ENCODE peak calls at places on chromosomes 12 and 14, in four cellular contexts. U is foreskin fibroblast, L is pancreas, O is lower lobe of right lung. K is an unnamed sample.

GRCh38 chr14:91737619-91738018 is 5.7 kb upstream of the CATSPERB start:
- DNase-seq in U (no peak), L (no peak), O (no peak), K (no peak)

GRCh38 chr12:4001869-4002268 is 128.7 kb upstream of the PARP11 start:
- DNase-seq in U (no peak), L (no peak), O (no peak), K (no peak)

GRCh38 chr12:44159870-44160269 is 324.0 kb downstream of the TMEM117 start:
- DNase-seq in U (no peak), L (no peak), O (no peak), K (no peak)

GRCh38 chr12:60148109-60148508 is 552.3 kb downstream of the SLC16A7 start:
- DNase-seq in U (peak), L (no peak), O (no peak), K (no peak)

GRCh38 chr12:105617141-105617540 is 286.6 kb downstream of the C12orf75 start:
- DNase-seq in U (no peak), L (no peak), O (no peak), K (no peak)

GRCh38 chr14:31457665-31458659 is 656 bp upstream of the DTD2 start:
- DNase-seq in U (no peak), L (no peak), O (no peak), K (no peak)

GRCh38 chr14:32230695-32231280 is 27.7 kb upstream of the RNU6-8 start:
- DNase-seq in U (peak), L (no peak), O (no peak), K (no peak)

GRCh38 chr14:34872822-34873590 is 2.2 kb downstream of the BAZ1A start:
- DNase-seq in U (no peak), L (no peak), O (no peak), K (peak)

GRCh38 chr12:3770891-3771290 is 18.0 kb upstream of the CRACR2A start:
- DNase-seq in U (peak), L (no peak), O (no peak), K (no peak)

GRCh38 chr12:91940826-91941225 is 204.8 kb downstream of the BTG1 start:
- DNase-seq in U (no peak), L (no peak), O (no peak), K (no peak)

GRCh38 chr12:77521458-77522115 is 309.1 kb upstream of the NAV3 start:
- DNase-seq in U (peak), L (no peak), O (no peak), K (no peak)

GRCh38 chr12:68223067-68223747 is 2.4 kb downstream of the IL26 start:
- DNase-seq in U (peak), L (peak), O (peak), K (peak)

GRCh38 chr14:96752594-96752993 is 44.6 kb upstream of the VRK1 start:
- DNase-seq in U (peak), L (no peak), O (no peak), K (no peak)

GRCh38 chr12:16344269-16344668 is 3.2 kb upstream of the MGST1 start:
- DNase-seq in U (no peak), L (no peak), O (no peak), K (no peak)

GRCh38 chr12:95629392-95629791 is 78.1 kb upstream of the USP44 start:
- DNase-seq in U (no peak), L (no peak), O (no peak), K (no peak)

GRCh38 chr12:132606466-132606865 is 3.9 kb downstream of the LRCOL1 start:
- DNase-seq in U (no peak), L (peak), O (no peak), K (no peak)

GRCh38 chr14:61567838-61568571 is 127.3 kb upstream of the HIF1A start:
- DNase-seq in U (no peak), L (no peak), O (no peak), K (no peak)

GRCh38 chr14:77105554-77105953 is 7.5 kb downstream of the CIPC start:
- DNase-seq in U (no peak), L (no peak), O (no peak), K (no peak)

GRCh38 chr12:95440401-95440800 is 33.6 kb upstream of the METAP2 start:
- DNase-seq in U (no peak), L (no peak), O (no peak), K (no peak)

GRCh38 chr12:112380663-112381420 is 1.4 kb downstream of the HECTD4 start:
- DNase-seq in U (no peak), L (peak), O (no peak), K (no peak)

GRCh38 chr12:14164266-14164665 is 182.9 kb upstream of the GRIN2B start:
- DNase-seq in U (no peak), L (no peak), O (no peak), K (no peak)

GRCh38 chr12:78797201-78797931 is 67.2 kb upstream of the SYT1 start:
- DNase-seq in U (peak), L (no peak), O (no peak), K (no peak)

GRCh38 chr14:64605926-64606685 is 56.3 kb downstream of the PPP1R36 start:
- DNase-seq in U (no peak), L (no peak), O (no peak), K (no peak)

GRCh38 chr12:57737467-57738141 is 938 bp downstream of the AGAP2 start:
- DNase-seq in U (no peak), L (peak), O (no peak), K (no peak)

GRCh38 chr12:57109207-57110160 is 1.7 kb downstream of the STAT6 start:
- DNase-seq in U (no peak), L (no peak), O (no peak), K (no peak)

GRCh38 chr12:98595152-98595988 is 1.9 kb downstream of the SLC25A3 start:
- DNase-seq in U (peak), L (no peak), O (no peak), K (no peak)

GRCh38 chr12:106018286-106018685 is 120.5 kb downstream of the NUAK1 start:
- DNase-seq in U (no peak), L (no peak), O (no peak), K (no peak)

GRCh38 chr14:44029933-44030332 is 477.1 kb downstream of the FSCB start:
- DNase-seq in U (no peak), L (no peak), O (no peak), K (no peak)

GRCh38 chr14:75711796-75712211 is 50.8 kb downstream of the TTLL5 start:
- DNase-seq in U (peak), L (peak), O (peak), K (peak)

GRCh38 chr14:81519200-81519998 is 14.3 kb downstream of the SEL1L start:
- DNase-seq in U (no peak), L (no peak), O (no peak), K (no peak)

GRCh38 chr12:69512820-69513219 is 42.6 kb downstream of the FRS2 start:
- DNase-seq in U (peak), L (no peak), O (no peak), K (no peak)

GRCh38 chr14:90398841-90399540 is 2.2 kb downstream of the CALM1 start:
- DNase-seq in U (no peak), L (no peak), O (no peak), K (no peak)

GRCh38 chr12:11882301-11883019 is 188.3 kb upstream of the BCL2L14 start:
- DNase-seq in U (no peak), L (no peak), O (no peak), K (no peak)

GRCh38 chr12:71955946-71956345 is 17.3 kb downstream of the TPH2 start:
- DNase-seq in U (peak), L (no peak), O (no peak), K (no peak)

GRCh38 chr12:24751181-24751580 is 197.7 kb downstream of the BCAT1 start:
- DNase-seq in U (no peak), L (no peak), O (no peak), K (no peak)

GRCh38 chr14:83133986-83134664 is 1600.5 kb upstream of the SEL1L start:
- DNase-seq in U (no peak), L (no peak), O (no peak), K (no peak)

GRCh38 chr12:50727466-50727865 is 36.4 kb upstream of the ATF1 start:
- DNase-seq in U (no peak), L (no peak), O (no peak), K (no peak)

GRCh38 chr14:104238424-104239184 is 100.2 kb downstream of the KIF26A start:
- DNase-seq in U (no peak), L (peak), O (peak), K (no peak)